ENCODE peak calls at places on chromosomes 11 and 22, in four cellular contexts. Q, N, H and C are unnamed samples.

GRCh38 chr22:20436309-20437252 is 1.0 kb downstream of the SCARF2 start:
- DNase-seq in N (no peak), Q (peak), H (no peak), C (no peak)

GRCh38 chr11:119363874-119364590 is 17.5 kb downstream of the USP2 start:
- DNase-seq in N (peak), Q (peak), H (no peak), C (no peak)

GRCh38 chr11:123187670-123188507 is 7.2 kb downstream of the CLMP start:
- DNase-seq in H (no peak), N (no peak), Q (peak), C (no peak)

GRCh38 chr11:97742717-97743116 is 1278.0 kb upstream of the CNTN5 start:
- DNase-seq in H (no peak), N (no peak), Q (peak), C (no peak)

GRCh38 chr22:20430641-20431519 is 6.7 kb downstream of the SCARF2 start:
- DNase-seq in N (peak), H (no peak), Q (peak), C (no peak)

GRCh38 chr11:71304491-71304890 is 52.1 kb upstream of the SHANK2 start:
- DNase-seq in H (peak), Q (no peak), N (peak), C (peak)

GRCh38 chr11:66332371-66333219 is 3.6 kb downstream of the RIN1 start:
- DNase-seq in Q (no peak), N (no peak), H (no peak), C (no peak)

GRCh38 chr22:45922661-45923060 is 54.3 kb downstream of the WNT7B start:
- DNase-seq in Q (no peak), N (no peak), H (no peak), C (no peak)

GRCh38 chr11:70755410-70756158 is 357.3 kb downstream of the CTTN start:
- DNase-seq in H (peak), N (peak), Q (peak), C (peak)

GRCh38 chr11:92717240-92717639 is 252.2 kb upstream of the MTNR1B start:
- DNase-seq in N (no peak), Q (no peak), H (no peak), C (no peak)

GRCh38 chr11:66230171-66230570 is 38.3 kb upstream of the RAB1B start:
- DNase-seq in N (no peak), H (no peak), Q (no peak), C (no peak)

GRCh38 chr11:69716891-69717747 is 13.3 kb upstream of the FGF19 start:
- DNase-seq in H (no peak), Q (no peak), N (no peak), C (no peak)

GRCh38 chr22:23520875-23521441 is 59.1 kb downstream of the IGLL1 start:
- DNase-seq in N (no peak), H (no peak), Q (peak), C (no peak)

GRCh38 chr11:97607301-97608000 is 1217.6 kb downstream of the JRKL start:
- DNase-seq in N (no peak), H (no peak), Q (peak), C (no peak)

GRCh38 chr22:42655693-42656092 is 6.5 kb upstream of the CYB5R3 start:
- DNase-seq in N (no peak), Q (no peak), H (no peak), C (no peak)

GRCh38 chr11:2698386-2699184 is 1.2 kb downstream of the KCNQ1OT1 start:
- DNase-seq in Q (no peak), N (no peak), H (no peak), C (no peak)

GRCh38 chr22:28674121-28674563 is 5.5 kb downstream of the TTC28 start:
- DNase-seq in H (no peak), Q (peak), N (no peak), C (no peak)

GRCh38 chr11:363948-364761 is 5.1 kb upstream of the B4GALNT4 start:
- DNase-seq in H (peak), Q (no peak), N (peak), C (no peak)

GRCh38 chr11:69642549-69642912 is 1.6 kb downstream of the CCND1 start:
- DNase-seq in Q (no peak), N (peak), H (no peak), C (no peak)

GRCh38 chr11:103927535-103927934 is 108.9 kb upstream of the DDI1 start:
- DNase-seq in Q (peak), N (no peak), H (no peak), C (no peak)

GRCh38 chr11:102305352-102306047 is 11.8 kb upstream of the BIRC3 start:
- DNase-seq in Q (no peak), H (no peak), N (no peak), C (no peak)

GRCh38 chr11:73284106-73284505 is 12.0 kb downstream of the P2RY6 start:
- DNase-seq in N (no peak), H (no peak), Q (no peak), C (no peak)

GRCh38 chr11:118295834-118296454 is 8.6 kb upstream of the CD3E start:
- DNase-seq in H (peak), N (no peak), Q (peak), C (no peak)

GRCh38 chr11:46669606-46670243 is 30.7 kb downstream of the ARHGAP1 start:
- DNase-seq in N (no peak), Q (peak), H (no peak), C (no peak)

GRCh38 chr22:28246392-28246791 is 327.3 kb upstream of the PITPNB start:
- DNase-seq in N (no peak), H (no peak), Q (no peak), C (no peak)

GRCh38 chr22:49240016-49240380 is 587.7 kb downstream of the BRD1 start:
- DNase-seq in Q (no peak), H (no peak), N (no peak), C (peak)

GRCh38 chr11:70820712-70821111 is 422.4 kb downstream of the CTTN start:
- DNase-seq in H (no peak), N (no peak), Q (no peak), C (no peak)

GRCh38 chr11:15933896-15934625 is 422.3 kb downstream of the SOX6 start:
- DNase-seq in N (no peak), Q (no peak), H (no peak), C (no peak)

GRCh38 chr22:23067023-23067650 is 3.2 kb upstream of the GNAZ start:
- DNase-seq in Q (no peak), N (peak), H (peak), C (peak)

GRCh38 chr11:27699242-27699925 is 871 bp downstream of the BDNF start:
- DNase-seq in Q (peak), H (peak), N (peak), C (peak)

GRCh38 chr11:65650547-65651338 is 12.0 kb downstream of the RELA start:
- DNase-seq in H (peak), N (no peak), Q (no peak), C (no peak)

GRCh38 chr22:43777204-43777671 is 34.9 kb downstream of the EFCAB6 start:
- DNase-seq in Q (peak), N (no peak), H (no peak), C (no peak)

GRCh38 chr11:11416917-11417316 is 63.9 kb upstream of the CSNK2A3 start:
- DNase-seq in H (no peak), N (no peak), Q (peak), C (no peak)

GRCh38 chr22:22195265-22196017 is 49.1 kb upstream of the VPREB1 start:
- DNase-seq in N (peak), Q (peak), H (peak), C (no peak)

GRCh38 chr11:123654566-123655081 is at the start of gene SCN3B:
- DNase-seq in N (peak), H (peak), Q (peak), C (peak)

GRCh38 chr22:48366056-48366455 is 1461.6 kb downstream of the BRD1 start:
- DNase-seq in H (no peak), Q (no peak), N (no peak), C (peak)

GRCh38 chr11:27698872-27699241 is 1.4 kb downstream of the BDNF start:
- DNase-seq in Q (peak), N (peak), H (peak), C (peak)

GRCh38 chr11:76008474-76008873 is 193.5 kb downstream of the UVRAG start:
- DNase-seq in Q (no peak), H (no peak), N (no peak), C (no peak)